ENCODE peak calls at places on chromosomes 16 and 17, in six cellular contexts. T is CD4-positive, CD25-positive, alpha-beta regulatory T cell; D is thoracic aorta; N is esophagus muscularis mucosa; W is CD8-positive, alpha-beta memory T cell; I is PC-3. Z is an unnamed sample. For H3K4me1, the result is how much of the 10 kb centered on the place peaks cover.

GRCh38 chr16:30096105-30096861 is at the start of gene YPEL3:
- DNase-seq in I (peak), D (peak), W (peak), N (peak), T (peak), Z (peak)

GRCh38 chr17:59329558-59330313 is 1.7 kb upstream of the YPEL2 start:
- DNase-seq in T (peak), I (peak), D (no peak), W (peak), N (no peak), Z (peak)

GRCh38 chr17:28745777-28746473 is 2.1 kb downstream of the TRAF4 start:
- DNase-seq in W (no peak), T (no peak), I (peak), N (no peak), D (no peak), Z (no peak)

GRCh38 chr17:55437165-55437605 is 15.6 kb upstream of the MMD start:
- DNase-seq in D (no peak), N (no peak), I (no peak), W (no peak), T (no peak), Z (no peak)

GRCh38 chr16:89114159-89114981 is 20.7 kb downstream of the ACSF3 start:
- DNase-seq in N (no peak), I (no peak), D (no peak), T (no peak), W (no peak), Z (no peak)

GRCh38 chr17:45848405-45848804 is 3.7 kb downstream of the SPPL2C start:
- DNase-seq in N (no peak), T (no peak), W (no peak), I (no peak), D (no peak), Z (no peak)

GRCh38 chr16:15450624-15451023 is 16.2 kb downstream of the BMERB1 start:
- DNase-seq in W (no peak), I (no peak), N (no peak), D (no peak), T (no peak), Z (no peak)

GRCh38 chr17:80252871-80253270 is 7.8 kb upstream of the RNF213 start:
- DNase-seq in I (peak), T (peak), D (no peak), N (no peak), W (peak), Z (no peak)

GRCh38 chr17:27443491-27443890 is 12.8 kb upstream of the KSR1 start:
- DNase-seq in W (no peak), N (no peak), D (no peak), I (no peak), T (no peak), Z (no peak)

GRCh38 chr17:68457168-68457538 is at the start of gene WIPI1:
- DNase-seq in I (no peak), N (peak), D (no peak), W (no peak), T (no peak), Z (no peak)

GRCh38 chr17:38591759-38592241 is 14.0 kb downstream of the SRCIN1 start:
- DNase-seq in W (no peak), D (no peak), T (no peak), I (peak), N (no peak), Z (no peak)

GRCh38 chr16:89406277-89406888 is 84.0 kb downstream of the ANKRD11 start:
- DNase-seq in N (no peak), T (no peak), I (no peak), W (no peak), D (no peak), Z (peak)

GRCh38 chr16:54957403-54957802 is 26.7 kb downstream of the IRX5 start:
- DNase-seq in I (peak), D (no peak), W (no peak), N (no peak), T (no peak), Z (no peak)

GRCh38 chr17:73644145-73645049 is at the start of gene SDK2:
- DNase-seq in N (no peak), I (no peak), T (no peak), W (no peak), D (no peak), Z (peak)

GRCh38 chr17:15278381-15278780 is 13.3 kb upstream of the PMP22 start:
- DNase-seq in W (no peak), N (no peak), I (peak), D (no peak), T (no peak), Z (no peak)

GRCh38 chr17:45425125-45425983 is 7.3 kb downstream of the ARHGAP27 start:
- DNase-seq in I (peak), D (no peak), W (no peak), T (no peak), N (no peak), Z (peak)

GRCh38 chr16:50183316-50183715 is 30.2 kb downstream of the TENT4B start:
- DNase-seq in D (no peak), I (no peak), T (no peak), W (no peak), N (no peak), Z (no peak)

GRCh38 chr16:28873543-28874201 is 4.6 kb upstream of the ATP2A1 start:
- DNase-seq in T (peak), N (no peak), W (peak), D (no peak), I (peak), Z (no peak)

GRCh38 chr16:10988879-10989278 is 44.5 kb downstream of the CLEC16A start:
- DNase-seq in D (no peak), N (no peak), T (no peak), I (no peak), W (no peak), Z (no peak)

GRCh38 chr17:42109086-42109485 is 3.4 kb downstream of the DHX58 start:
- DNase-seq in N (no peak), D (no peak), W (no peak), I (no peak), T (no peak), Z (no peak)

GRCh38 chr17:78484300-78485159 is 92.7 kb downstream of the DNAH17 start:
- DNase-seq in W (peak), D (no peak), T (peak), I (no peak), N (no peak), Z (no peak)

GRCh38 chr17:79947351-79948031 is 88.2 kb downstream of the TBC1D16 start:
- DNase-seq in T (no peak), N (no peak), I (no peak), D (no peak), W (peak), Z (peak)

GRCh38 chr17:80474933-80475915 is 1.2 kb downstream of the NPTX1 start:
- DNase-seq in W (no peak), N (no peak), D (no peak), T (no peak), I (no peak), Z (no peak)

GRCh38 chr16:2455081-2455845 is 4.6 kb upstream of the TEDC2 start:
- DNase-seq in N (no peak), T (no peak), W (no peak), I (no peak), D (no peak), Z (no peak)

GRCh38 chr16:709651-710499 is 4.3 kb upstream of the FBXL16 start:
- DNase-seq in D (no peak), I (peak), N (no peak), W (no peak), T (no peak), Z (peak)

GRCh38 chr17:72529386-72529785 is 408.6 kb downstream of the SOX9 start:
- DNase-seq in I (no peak), N (no peak), W (no peak), T (no peak), D (no peak), Z (no peak)

GRCh38 chr16:3187798-3188674 is at the start of gene OR1F1:
- DNase-seq in D (no peak), N (no peak), T (peak), W (peak), I (no peak), Z (no peak)

GRCh38 chr17:75240394-75241142 is 20.8 kb downstream of the GGA3 start:
- DNase-seq in W (peak), T (no peak), N (no peak), D (no peak), I (peak), Z (no peak)

GRCh38 chr16:17199135-17199534 is 271.6 kb downstream of the XYLT1 start:
- DNase-seq in D (no peak), I (no peak), W (no peak), T (no peak), N (no peak), Z (no peak)

GRCh38 chr17:48555183-48555615 is 10.3 kb upstream of the HOXB2 start:
- DNase-seq in D (no peak), T (no peak), W (peak), I (peak), N (no peak), Z (no peak)

GRCh38 chr17:81932333-81932983 is 4.6 kb downstream of the PYCR1 start:
- DNase-seq in N (no peak), T (no peak), I (no peak), W (no peak), D (no peak), Z (no peak)
- H3K4me1 ChIP-seq in N (under half), T (under half), I (under half), W (under half), D (under half), Z (under half)

DNA sequence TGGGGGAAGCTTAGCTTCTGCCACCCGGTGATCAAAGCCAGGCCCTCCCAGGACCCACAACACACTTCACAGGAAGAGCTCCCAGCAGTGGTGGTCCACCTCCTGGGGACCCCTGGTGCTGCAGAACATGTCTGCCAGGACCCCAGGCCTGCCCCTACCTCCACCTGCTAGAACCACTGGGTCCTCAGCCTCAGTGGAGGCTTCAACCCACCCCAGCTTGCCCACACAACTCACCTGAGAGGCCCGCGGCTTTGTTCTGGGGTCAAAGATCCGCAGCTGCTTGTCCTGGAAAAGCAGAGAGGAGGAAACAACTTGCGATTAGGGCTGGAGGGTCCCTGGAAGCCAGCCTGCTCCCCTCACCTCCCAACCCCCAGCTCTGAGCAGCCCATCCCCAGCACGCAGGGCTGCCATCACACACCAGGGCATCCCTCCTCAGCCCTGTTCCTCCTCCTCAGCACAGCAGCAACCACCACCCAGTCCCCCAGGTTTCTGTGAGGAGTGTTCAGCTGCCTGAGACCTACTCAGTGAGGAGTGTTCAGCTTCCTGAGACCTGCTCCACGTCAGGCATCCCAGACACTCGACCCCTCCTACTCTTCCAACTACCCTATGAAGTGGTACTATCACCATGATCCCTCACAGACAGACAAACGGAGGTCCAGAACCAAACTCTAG is 21.2 kb downstream of the CORO7 start:
- DNase-seq in T (no peak), N (no peak), D (no peak), W (no peak), I (no peak), Z (no peak)
- H3K27ac ChIP-seq in T (no peak), N (no peak), D (no peak), W (no peak), I (no peak), Z (no peak)

GRCh38 chr17:66791337-66791736 is 43.6 kb upstream of the CACNG5 start:
- DNase-seq in D (no peak), N (no peak), T (no peak), W (no peak), I (no peak), Z (no peak)

GRCh38 chr17:66789093-66789492 is 45.8 kb upstream of the CACNG5 start:
- DNase-seq in I (no peak), W (no peak), T (no peak), D (no peak), N (no peak), Z (no peak)

GRCh38 chr17:66787914-66788313 is 47.0 kb upstream of the CACNG5 start:
- DNase-seq in I (no peak), N (no peak), D (no peak), T (no peak), W (no peak), Z (no peak)

GRCh38 chr17:66789961-66790421 is 44.9 kb upstream of the CACNG5 start:
- DNase-seq in D (no peak), I (no peak), N (no peak), W (no peak), T (no peak), Z (no peak)

GRCh38 chr17:66790476-66791061 is 44.3 kb upstream of the CACNG5 start:
- DNase-seq in D (no peak), N (no peak), I (no peak), T (no peak), W (no peak), Z (no peak)
- H3K4me3 ChIP-seq in D (no peak), N (no peak), I (no peak), T (no peak), W (no peak), Z (no peak)

DNA sequence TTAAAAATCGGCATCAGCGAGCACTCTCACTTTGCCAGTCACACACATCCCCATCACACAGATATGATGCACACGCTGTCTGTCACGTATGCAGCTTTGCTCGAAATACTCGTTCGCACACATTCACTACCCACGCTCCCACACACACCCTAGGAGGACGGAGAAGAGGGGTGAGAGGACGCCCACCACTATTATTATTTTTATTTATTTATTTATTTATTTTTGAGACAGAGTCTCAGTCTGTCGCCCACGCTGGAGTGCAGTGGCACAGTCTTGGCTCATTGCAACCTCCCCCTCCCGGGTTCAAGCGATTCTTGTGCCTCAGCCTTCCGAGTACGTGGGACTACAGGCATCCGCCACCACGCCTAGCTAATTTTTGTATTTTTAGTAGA is 30.4 kb downstream of the HASPIN start:
- DNase-seq in N (no peak), D (no peak), T (peak), I (no peak), W (no peak), Z (no peak)
- H3K4me1 ChIP-seq in N (under half), D (under half), T (under half), I (under half), W (under half), Z (under half)

GRCh38 chr17:17818088-17818526 is 18.7 kb downstream of the SREBF1 start:
- DNase-seq in I (peak), N (no peak), W (no peak), D (no peak), T (no peak), Z (no peak)
- H3K27ac ChIP-seq in I (no peak), N (peak), W (no peak), D (no peak), T (no peak), Z (no peak)

GRCh38 chr17:7466644-7467341 is 12.6 kb downstream of the ZBTB4 start:
- DNase-seq in T (no peak), D (no peak), I (peak), N (no peak), W (no peak), Z (peak)
- H3K4me3 ChIP-seq in T (no peak), D (no peak), I (no peak), N (no peak), W (no peak), Z (no peak)

GRCh38 chr16:85391769-85392583 is 221.1 kb upstream of the GSE1 start:
- DNase-seq in D (no peak), W (peak), N (no peak), I (no peak), T (no peak), Z (peak)

GRCh38 chr16:85394511-85395206 is 218.5 kb upstream of the GSE1 start:
- DNase-seq in N (no peak), W (peak), I (no peak), T (no peak), D (no peak), Z (peak)

GRCh38 chr16:85392756-85393673 is 220.1 kb upstream of the GSE1 start:
- DNase-seq in D (no peak), N (no peak), W (peak), I (no peak), T (no peak), Z (no peak)

GRCh38 chr16:85395207-85395912 is 217.8 kb upstream of the GSE1 start:
- DNase-seq in I (peak), T (no peak), N (no peak), D (peak), W (peak), Z (peak)

DNA sequence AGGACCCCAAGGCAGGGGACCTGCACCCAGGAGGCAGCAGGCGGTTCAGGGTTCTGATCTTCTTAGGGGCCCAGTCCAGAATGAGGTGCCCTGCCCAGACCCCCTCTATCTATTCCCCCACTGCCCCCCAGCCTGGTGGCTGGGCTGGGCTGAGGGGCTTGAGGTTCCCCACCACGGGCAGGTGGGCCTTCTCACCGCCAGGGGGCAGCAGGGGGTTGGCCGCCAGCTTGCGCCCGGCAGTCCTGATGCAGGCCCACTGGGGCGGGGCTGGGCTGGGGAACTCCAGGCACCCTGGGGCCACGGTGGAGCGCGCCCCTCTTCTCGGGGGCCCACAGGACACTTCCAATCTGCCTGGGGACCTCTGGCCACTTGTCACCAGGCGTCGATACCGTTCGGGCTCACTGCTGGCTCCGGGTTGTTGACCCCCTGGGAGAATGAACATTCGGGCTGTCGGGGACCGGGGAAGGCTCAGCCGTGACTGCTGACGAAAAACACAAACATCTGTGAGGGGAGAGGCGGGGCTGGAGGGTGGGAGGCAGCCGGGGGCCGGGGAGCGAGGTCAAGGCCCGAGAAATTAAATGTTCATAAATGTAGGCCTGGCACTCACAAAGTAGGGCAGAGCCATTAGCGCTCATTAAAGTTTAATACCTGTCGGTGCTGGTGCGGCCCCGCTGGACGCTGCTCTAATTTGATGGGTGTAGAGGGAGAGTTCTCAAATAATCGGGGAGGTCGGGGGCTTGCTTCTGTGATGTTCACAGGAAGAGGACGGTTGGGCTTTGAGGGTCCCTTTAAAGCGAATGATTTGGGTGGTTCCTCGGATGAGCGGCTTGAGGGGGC is 219.2 kb upstream of the GSE1 start:
- DNase-seq in I (peak), D (no peak), N (no peak), T (peak), W (peak), Z (peak)
- H3K4me1 ChIP-seq in I (under half), D (under half), N (under half), T (under half), W (under half), Z (under half)

Z was measured in heart left ventricle.